ENCODE peak calls at places on chromosomes 2 and 18, in five cellular contexts. A, O, G, J and M are unnamed samples.

GRCh38 chr2:70123051-70123828 is 36.0 kb downstream of the PCBP1 start:
- DNase-seq in O (peak; percentile 63), A (no peak), J (no peak), G (no peak), M (no peak)

GRCh38 chr18:568731-569130 is 11.4 kb upstream of the CETN1 start:
- DNase-seq in O (no peak), J (no peak), A (no peak), G (no peak), M (no peak)

GRCh38 chr2:85309699-85310321 is 18.0 kb downstream of the TGOLN2 start:
- DNase-seq in O (no peak), G (no peak), J (no peak), A (no peak), M (no peak)

GRCh38 chr2:157789933-157790511 is 86.1 kb downstream of the ACVR1 start:
- DNase-seq in G (no peak), O (no peak), J (no peak), A (no peak), M (no peak)

GRCh38 chr2:11796190-11797171 is 50.0 kb downstream of the LPIN1 start:
- DNase-seq in G (no peak), A (no peak), J (no peak), O (no peak), M (no peak)

GRCh38 chr2:46329803-46330775 is 32.9 kb downstream of the EPAS1 start:
- DNase-seq in G (no peak), J (no peak), A (no peak), O (no peak), M (no peak)

GRCh38 chr2:71679481-71679880 is 226.1 kb downstream of the DYSF start:
- DNase-seq in A (no peak), J (no peak), G (no peak), O (no peak), M (no peak)

GRCh38 chr2:85395912-85396475 is 14.2 kb downstream of the CAPG start:
- DNase-seq in G (no peak), A (no peak), J (no peak), O (no peak), M (no peak)

GRCh38 chr2:213316001-213316735 is 31.9 kb downstream of the SPAG16 start:
- DNase-seq in O (no peak), G (no peak), J (no peak), A (no peak), M (no peak)

GRCh38 chr2:71742953-71743601 is 289.7 kb downstream of the DYSF start:
- DNase-seq in A (no peak), O (no peak), J (no peak), G (no peak), M (no peak)

GRCh38 chr2:202375006-202375610 is 1.0 kb upstream of the BMPR2 start:
- DNase-seq in O (no peak), A (no peak), J (peak; percentile 82), G (peak; percentile 40), M (peak; percentile 21)

GRCh38 chr2:74836675-74837401 is 2.9 kb downstream of the HK2 start:
- DNase-seq in O (peak; percentile 73), A (no peak), J (no peak), G (no peak), M (no peak)

GRCh38 chr2:234603619-234604018 is 106.7 kb upstream of the ARL4C start:
- DNase-seq in O (no peak), G (no peak), J (no peak), A (no peak), M (no peak)

GRCh38 chr2:70362661-70363060 is 60.8 kb upstream of the FAM136A start:
- DNase-seq in A (no peak), G (no peak), O (no peak), J (no peak), M (no peak)

GRCh38 chr2:230777681-230778080 is 65.0 kb downstream of the CAB39 start:
- DNase-seq in G (no peak), A (no peak), J (no peak), O (no peak), M (no peak)

GRCh38 chr2:24241528-24241927 is 66.7 kb downstream of the FAM228A start:
- DNase-seq in G (no peak), J (no peak), A (no peak), O (no peak), M (no peak)

GRCh38 chr18:48545690-48546365 is 7.0 kb downstream of the CTIF start:
- DNase-seq in O (no peak), G (no peak), J (peak; percentile 26), A (no peak), M (no peak)

GRCh38 chr2:224561234-224562005 is 23.7 kb downstream of the CUL3 start:
- DNase-seq in O (no peak), A (peak; percentile 27), J (no peak), G (no peak), M (peak; percentile 22)

GRCh38 chr2:67516358-67516757 is 119.2 kb downstream of the ETAA1 start:
- DNase-seq in J (no peak), A (no peak), G (no peak), O (no peak), M (no peak)

GRCh38 chr18:70172225-70172624 is 33.3 kb downstream of the RTTN start:
- DNase-seq in G (no peak), O (no peak), J (no peak), A (no peak), M (no peak)

GRCh38 chr2:71926860-71927756 is 220.6 kb downstream of the CYP26B1 start:
- DNase-seq in A (no peak), O (no peak), J (peak; percentile 69), G (no peak), M (peak; percentile 7)

GRCh38 chr2:131042161-131042775 is 51.0 kb downstream of the FAM168B start:
- DNase-seq in O (no peak), J (no peak), G (no peak), A (no peak), M (no peak)

GRCh38 chr18:46528037-46528436 is 129.0 kb downstream of the LOXHD1 start:
- DNase-seq in O (no peak), G (no peak), A (no peak), J (no peak), M (no peak)

GRCh38 chr18:63237911-63238710 is 81.5 kb downstream of the BCL2 start:
- DNase-seq in J (no peak), A (no peak), O (peak; percentile 17), G (no peak), M (no peak)

GRCh38 chr2:222613715-222614331 is 42.1 kb downstream of the FARSB start:
- DNase-seq in G (no peak), A (peak; percentile 10), O (no peak), J (no peak), M (peak; percentile 65)

GRCh38 chr2:58925676-58926081 is 684.6 kb upstream of the FANCL start:
- DNase-seq in J (no peak), O (no peak), A (no peak), G (no peak), M (no peak)

GRCh38 chr2:111157798-111158197 is 37.1 kb downstream of the BCL2L11 start:
- DNase-seq in G (no peak), J (no peak), A (peak; percentile 39), O (no peak), M (no peak)

GRCh38 chr18:42392416-42392815 is 437.4 kb downstream of the PIK3C3 start:
- DNase-seq in J (no peak), O (no peak), G (no peak), A (no peak), M (no peak)

GRCh38 chr2:95670167-95670566 is 78.4 kb downstream of the TRIM43 start:
- DNase-seq in J (no peak), O (no peak), G (no peak), A (no peak), M (no peak)

GRCh38 chr2:83967854-83968253 is 491.2 kb downstream of the SUCLG1 start:
- DNase-seq in O (no peak), G (no peak), J (no peak), A (no peak), M (no peak)

GRCh38 chr2:83972123-83972522 is 487.0 kb downstream of the SUCLG1 start:
- DNase-seq in J (no peak), G (no peak), O (no peak), A (no peak), M (no peak)

GRCh38 chr2:83971547-83971946 is 487.5 kb downstream of the SUCLG1 start:
- DNase-seq in O (no peak), J (no peak), A (no peak), G (no peak), M (no peak)

GRCh38 chr2:83969085-83969484 is 490.0 kb downstream of the SUCLG1 start:
- DNase-seq in G (no peak), O (no peak), A (no peak), J (no peak), M (no peak)

GRCh38 chr2:83970262-83970929 is 488.7 kb downstream of the SUCLG1 start:
- DNase-seq in O (no peak), J (no peak), A (no peak), G (no peak), M (no peak)
- TF ChIP-seq CTCF in O (no peak), J (no peak), A (no peak), G (no peak), M (no peak)

GRCh38 chr2:149039213-149039724 is 770 bp downstream of the LYPD6B start:
- DNase-seq in G (no peak), O (no peak), A (no peak), J (no peak), M (no peak)

GRCh38 chr2:149038442-149039212 is at the start of gene LYPD6B:
- DNase-seq in J (peak; percentile 80), A (no peak), G (peak; percentile 39), O (no peak), M (peak; percentile 41)

GRCh38 chr2:149036507-149037293 is 1.8 kb upstream of the LYPD6B start:
- DNase-seq in J (no peak), A (no peak), G (no peak), O (no peak), M (no peak)

GRCh38 chr2:149040451-149040850 is 2.0 kb downstream of the LYPD6B start:
- DNase-seq in J (no peak), G (no peak), O (peak; percentile 34), A (peak; percentile 49), M (peak; percentile 67)

DNA sequence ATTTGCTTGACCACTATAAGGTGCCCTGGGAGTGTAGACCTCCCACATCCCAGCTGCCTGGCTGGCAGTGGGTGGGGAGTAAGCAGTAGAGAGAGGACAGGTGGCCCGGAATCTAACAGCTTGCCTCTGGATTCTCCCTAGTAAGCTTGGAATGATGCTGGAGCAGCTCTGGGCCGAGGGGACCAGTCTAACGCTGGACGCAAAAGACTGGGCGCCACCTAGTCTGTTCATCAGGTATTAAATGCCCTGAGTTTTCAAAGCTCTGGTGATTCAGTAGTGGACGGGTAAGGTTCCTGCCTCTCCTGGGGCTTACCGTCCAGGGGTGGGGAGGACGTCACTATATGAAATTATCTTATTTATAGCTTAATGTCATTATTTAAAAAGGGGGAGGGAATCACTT is 648 bp upstream of the LYPD6B start:
- DNase-seq in J (no peak), A (no peak), G (no peak), O (no peak), M (no peak)
- TF ChIP-seq CTCF in J (peak; percentile 5), A (no peak), G (no peak), O (peak; percentile 46), M (no peak)

DNA sequence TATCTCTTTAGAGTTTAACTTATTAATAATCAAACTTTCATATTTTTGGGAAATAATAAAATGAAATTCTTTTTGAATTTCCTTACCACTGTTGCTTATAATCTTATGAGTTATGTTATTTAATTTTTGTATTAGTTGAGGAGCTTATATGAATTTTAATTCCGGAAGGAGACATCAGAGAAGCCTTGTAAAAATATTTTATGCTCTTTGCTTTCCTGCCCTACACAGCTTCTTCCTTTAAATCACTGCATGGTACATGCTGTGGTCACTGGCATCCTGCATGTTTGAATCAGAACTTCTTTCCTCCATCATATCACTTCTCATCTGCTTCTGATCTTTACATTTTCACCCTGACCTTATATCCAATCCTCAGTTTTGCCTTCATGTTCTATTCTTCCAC is 266.7 kb upstream of the ZSWIM2 start:
- DNase-seq in J (no peak), G (no peak), O (no peak), A (no peak), M (no peak)
- TF ChIP-seq CTCF in J (no peak), G (no peak), O (no peak), A (no peak), M (no peak)

GRCh38 chr2:54341656-54342055 is 85.6 kb upstream of the TSPYL6 start:
- DNase-seq in J (no peak), O (no peak), A (no peak), G (no peak), M (no peak)
- TF ChIP-seq CTCF in J (no peak), O (peak; percentile 50), A (no peak), G (no peak), M (no peak)